ENCODE peak calls at places on chromosomes 4 and X, in eight cellular contexts. One of them, this sample, is unnamed.

GRCh38 chr4:87835732-87836131 is 3.0 kb downstream of the MEPE start:
- DNase-seq in stimulated activated CD8-positive, alpha-beta memory T cell treated with anti-CD3 and anti-CD28 coated beads, Interleukin-4, amount 100 ng/mL, for 1 hour: no peak
- DNase-seq in endodermal cell: no peak
- DNase-seq in stimulated activated CD4-positive, alpha-beta T cell treated with anti-CD3 and anti-CD28 coated beads, Interleukin-2, amount 100 ng/mL, for 48 hours: no peak
- DNase-seq in amniotic stem cell: no peak
- DNase-seq in activated CD4-positive, alpha-beta T cell treated with anti-CD3 and anti-CD28 coated beads, Interleukin-2, amount 50 U/mL, for 1 hour: no peak
- DNase-seq in posterior vena cava: no peak
- DNase-seq in NCI-H187 treated with DMSO at 0.1 percent for 48 hours: no peak
- DNase-seq in this sample: no peak

GRCh38 chr4:85807247-85807915 is 332.4 kb downstream of the ARHGAP24 start:
- DNase-seq in stimulated activated CD8-positive, alpha-beta memory T cell treated with anti-CD3 and anti-CD28 coated beads, Interleukin-4, amount 100 ng/mL, for 1 hour: no peak
- DNase-seq in endodermal cell: no peak
- DNase-seq in stimulated activated CD4-positive, alpha-beta T cell treated with anti-CD3 and anti-CD28 coated beads, Interleukin-2, amount 100 ng/mL, for 48 hours: no peak
- DNase-seq in amniotic stem cell: no peak
- DNase-seq in activated CD4-positive, alpha-beta T cell treated with anti-CD3 and anti-CD28 coated beads, Interleukin-2, amount 50 U/mL, for 1 hour: no peak
- DNase-seq in posterior vena cava: no peak
- DNase-seq in NCI-H187 treated with DMSO at 0.1 percent for 48 hours: no peak
- DNase-seq in this sample: no peak

GRCh38 chr4:182507808-182508207 is 264.6 kb downstream of the TENM3 start:
- DNase-seq in stimulated activated CD8-positive, alpha-beta memory T cell treated with anti-CD3 and anti-CD28 coated beads, Interleukin-4, amount 100 ng/mL, for 1 hour: no peak
- DNase-seq in endodermal cell: no peak
- DNase-seq in stimulated activated CD4-positive, alpha-beta T cell treated with anti-CD3 and anti-CD28 coated beads, Interleukin-2, amount 100 ng/mL, for 48 hours: no peak
- DNase-seq in amniotic stem cell: no peak
- DNase-seq in activated CD4-positive, alpha-beta T cell treated with anti-CD3 and anti-CD28 coated beads, Interleukin-2, amount 50 U/mL, for 1 hour: no peak
- DNase-seq in posterior vena cava: no peak
- DNase-seq in NCI-H187 treated with DMSO at 0.1 percent for 48 hours: no peak
- DNase-seq in this sample: no peak

GRCh38 chr4:23889814-23890269 is at the start of gene PPARGC1A:
- DNase-seq in stimulated activated CD8-positive, alpha-beta memory T cell treated with anti-CD3 and anti-CD28 coated beads, Interleukin-4, amount 100 ng/mL, for 1 hour: no peak
- DNase-seq in endodermal cell: peak
- DNase-seq in stimulated activated CD4-positive, alpha-beta T cell treated with anti-CD3 and anti-CD28 coated beads, Interleukin-2, amount 100 ng/mL, for 48 hours: no peak
- DNase-seq in amniotic stem cell: no peak
- DNase-seq in activated CD4-positive, alpha-beta T cell treated with anti-CD3 and anti-CD28 coated beads, Interleukin-2, amount 50 U/mL, for 1 hour: no peak
- DNase-seq in posterior vena cava: no peak
- DNase-seq in NCI-H187 treated with DMSO at 0.1 percent for 48 hours: peak
- DNase-seq in this sample: no peak

GRCh38 chrX:45824471-45824870 is 623.8 kb upstream of the DIPK2B start:
- DNase-seq in stimulated activated CD8-positive, alpha-beta memory T cell treated with anti-CD3 and anti-CD28 coated beads, Interleukin-4, amount 100 ng/mL, for 1 hour: no peak
- DNase-seq in endodermal cell: peak
- DNase-seq in stimulated activated CD4-positive, alpha-beta T cell treated with anti-CD3 and anti-CD28 coated beads, Interleukin-2, amount 100 ng/mL, for 48 hours: no peak
- DNase-seq in amniotic stem cell: peak
- DNase-seq in activated CD4-positive, alpha-beta T cell treated with anti-CD3 and anti-CD28 coated beads, Interleukin-2, amount 50 U/mL, for 1 hour: peak
- DNase-seq in posterior vena cava: no peak
- DNase-seq in NCI-H187 treated with DMSO at 0.1 percent for 48 hours: no peak
- DNase-seq in this sample: no peak

GRCh38 chr4:28518781-28519180 is 1658.1 kb downstream of the STIM2 start:
- DNase-seq in stimulated activated CD8-positive, alpha-beta memory T cell treated with anti-CD3 and anti-CD28 coated beads, Interleukin-4, amount 100 ng/mL, for 1 hour: no peak
- DNase-seq in endodermal cell: no peak
- DNase-seq in stimulated activated CD4-positive, alpha-beta T cell treated with anti-CD3 and anti-CD28 coated beads, Interleukin-2, amount 100 ng/mL, for 48 hours: no peak
- DNase-seq in amniotic stem cell: no peak
- DNase-seq in activated CD4-positive, alpha-beta T cell treated with anti-CD3 and anti-CD28 coated beads, Interleukin-2, amount 50 U/mL, for 1 hour: no peak
- DNase-seq in posterior vena cava: no peak
- DNase-seq in NCI-H187 treated with DMSO at 0.1 percent for 48 hours: no peak
- DNase-seq in this sample: no peak

GRCh38 chr4:5874811-5875465 is 17.9 kb downstream of the CRMP1 start:
- DNase-seq in stimulated activated CD8-positive, alpha-beta memory T cell treated with anti-CD3 and anti-CD28 coated beads, Interleukin-4, amount 100 ng/mL, for 1 hour: no peak
- DNase-seq in endodermal cell: peak
- DNase-seq in stimulated activated CD4-positive, alpha-beta T cell treated with anti-CD3 and anti-CD28 coated beads, Interleukin-2, amount 100 ng/mL, for 48 hours: no peak
- DNase-seq in amniotic stem cell: no peak
- DNase-seq in activated CD4-positive, alpha-beta T cell treated with anti-CD3 and anti-CD28 coated beads, Interleukin-2, amount 50 U/mL, for 1 hour: no peak
- DNase-seq in posterior vena cava: no peak
- DNase-seq in NCI-H187 treated with DMSO at 0.1 percent for 48 hours: no peak
- DNase-seq in this sample: no peak

GRCh38 chr4:124386163-124386562 is 326.4 kb downstream of the ANKRD50 start:
- DNase-seq in stimulated activated CD8-positive, alpha-beta memory T cell treated with anti-CD3 and anti-CD28 coated beads, Interleukin-4, amount 100 ng/mL, for 1 hour: no peak
- DNase-seq in endodermal cell: no peak
- DNase-seq in stimulated activated CD4-positive, alpha-beta T cell treated with anti-CD3 and anti-CD28 coated beads, Interleukin-2, amount 100 ng/mL, for 48 hours: no peak
- DNase-seq in amniotic stem cell: no peak
- DNase-seq in activated CD4-positive, alpha-beta T cell treated with anti-CD3 and anti-CD28 coated beads, Interleukin-2, amount 50 U/mL, for 1 hour: no peak
- DNase-seq in posterior vena cava: no peak
- DNase-seq in NCI-H187 treated with DMSO at 0.1 percent for 48 hours: no peak
- DNase-seq in this sample: no peak

GRCh38 chrX:38817004-38817703 is 15.9 kb downstream of the MID1IP1 start:
- DNase-seq in stimulated activated CD8-positive, alpha-beta memory T cell treated with anti-CD3 and anti-CD28 coated beads, Interleukin-4, amount 100 ng/mL, for 1 hour: no peak
- DNase-seq in endodermal cell: peak
- DNase-seq in stimulated activated CD4-positive, alpha-beta T cell treated with anti-CD3 and anti-CD28 coated beads, Interleukin-2, amount 100 ng/mL, for 48 hours: no peak
- DNase-seq in amniotic stem cell: no peak
- DNase-seq in activated CD4-positive, alpha-beta T cell treated with anti-CD3 and anti-CD28 coated beads, Interleukin-2, amount 50 U/mL, for 1 hour: no peak
- DNase-seq in posterior vena cava: no peak
- DNase-seq in NCI-H187 treated with DMSO at 0.1 percent for 48 hours: no peak
- DNase-seq in this sample: no peak

GRCh38 chr4:89253306-89253705 is 54.3 kb downstream of the GPRIN3 start:
- DNase-seq in stimulated activated CD8-positive, alpha-beta memory T cell treated with anti-CD3 and anti-CD28 coated beads, Interleukin-4, amount 100 ng/mL, for 1 hour: no peak
- DNase-seq in endodermal cell: no peak
- DNase-seq in stimulated activated CD4-positive, alpha-beta T cell treated with anti-CD3 and anti-CD28 coated beads, Interleukin-2, amount 100 ng/mL, for 48 hours: no peak
- DNase-seq in amniotic stem cell: no peak
- DNase-seq in activated CD4-positive, alpha-beta T cell treated with anti-CD3 and anti-CD28 coated beads, Interleukin-2, amount 50 U/mL, for 1 hour: no peak
- DNase-seq in posterior vena cava: no peak
- DNase-seq in NCI-H187 treated with DMSO at 0.1 percent for 48 hours: no peak
- DNase-seq in this sample: no peak

GRCh38 chr4:52657630-52658501 is 1.2 kb downstream of the USP46 start:
- DNase-seq in stimulated activated CD8-positive, alpha-beta memory T cell treated with anti-CD3 and anti-CD28 coated beads, Interleukin-4, amount 100 ng/mL, for 1 hour: no peak
- DNase-seq in endodermal cell: peak
- DNase-seq in stimulated activated CD4-positive, alpha-beta T cell treated with anti-CD3 and anti-CD28 coated beads, Interleukin-2, amount 100 ng/mL, for 48 hours: no peak
- DNase-seq in amniotic stem cell: no peak
- DNase-seq in activated CD4-positive, alpha-beta T cell treated with anti-CD3 and anti-CD28 coated beads, Interleukin-2, amount 50 U/mL, for 1 hour: no peak
- DNase-seq in posterior vena cava: no peak
- DNase-seq in NCI-H187 treated with DMSO at 0.1 percent for 48 hours: no peak
- DNase-seq in this sample: no peak

GRCh38 chr4:76589402-76589801 is 154.4 kb downstream of the SHROOM3 start:
- DNase-seq in stimulated activated CD8-positive, alpha-beta memory T cell treated with anti-CD3 and anti-CD28 coated beads, Interleukin-4, amount 100 ng/mL, for 1 hour: no peak
- DNase-seq in endodermal cell: peak
- DNase-seq in stimulated activated CD4-positive, alpha-beta T cell treated with anti-CD3 and anti-CD28 coated beads, Interleukin-2, amount 100 ng/mL, for 48 hours: no peak
- DNase-seq in amniotic stem cell: peak
- DNase-seq in activated CD4-positive, alpha-beta T cell treated with anti-CD3 and anti-CD28 coated beads, Interleukin-2, amount 50 U/mL, for 1 hour: no peak
- DNase-seq in posterior vena cava: no peak
- DNase-seq in NCI-H187 treated with DMSO at 0.1 percent for 48 hours: no peak
- DNase-seq in this sample: no peak

GRCh38 chr4:107832275-107832807 is 7.6 kb downstream of the SGMS2 start:
- DNase-seq in stimulated activated CD8-positive, alpha-beta memory T cell treated with anti-CD3 and anti-CD28 coated beads, Interleukin-4, amount 100 ng/mL, for 1 hour: no peak
- DNase-seq in endodermal cell: no peak
- DNase-seq in stimulated activated CD4-positive, alpha-beta T cell treated with anti-CD3 and anti-CD28 coated beads, Interleukin-2, amount 100 ng/mL, for 48 hours: no peak
- DNase-seq in amniotic stem cell: no peak
- DNase-seq in activated CD4-positive, alpha-beta T cell treated with anti-CD3 and anti-CD28 coated beads, Interleukin-2, amount 50 U/mL, for 1 hour: no peak
- DNase-seq in posterior vena cava: no peak
- DNase-seq in NCI-H187 treated with DMSO at 0.1 percent for 48 hours: no peak
- DNase-seq in this sample: no peak

GRCh38 chrX:152878976-152879755 is 18.7 kb upstream of the ZNF185 start:
- DNase-seq in stimulated activated CD8-positive, alpha-beta memory T cell treated with anti-CD3 and anti-CD28 coated beads, Interleukin-4, amount 100 ng/mL, for 1 hour: no peak
- DNase-seq in endodermal cell: peak
- DNase-seq in stimulated activated CD4-positive, alpha-beta T cell treated with anti-CD3 and anti-CD28 coated beads, Interleukin-2, amount 100 ng/mL, for 48 hours: no peak
- DNase-seq in amniotic stem cell: no peak
- DNase-seq in activated CD4-positive, alpha-beta T cell treated with anti-CD3 and anti-CD28 coated beads, Interleukin-2, amount 50 U/mL, for 1 hour: no peak
- DNase-seq in posterior vena cava: peak
- DNase-seq in NCI-H187 treated with DMSO at 0.1 percent for 48 hours: no peak
- DNase-seq in this sample: no peak

GRCh38 chr4:124631760-124632159 is 80.8 kb downstream of the ANKRD50 start:
- DNase-seq in stimulated activated CD8-positive, alpha-beta memory T cell treated with anti-CD3 and anti-CD28 coated beads, Interleukin-4, amount 100 ng/mL, for 1 hour: no peak
- DNase-seq in endodermal cell: no peak
- DNase-seq in stimulated activated CD4-positive, alpha-beta T cell treated with anti-CD3 and anti-CD28 coated beads, Interleukin-2, amount 100 ng/mL, for 48 hours: no peak
- DNase-seq in amniotic stem cell: peak
- DNase-seq in activated CD4-positive, alpha-beta T cell treated with anti-CD3 and anti-CD28 coated beads, Interleukin-2, amount 50 U/mL, for 1 hour: no peak
- DNase-seq in posterior vena cava: no peak
- DNase-seq in NCI-H187 treated with DMSO at 0.1 percent for 48 hours: no peak
- DNase-seq in this sample: no peak

GRCh38 chr4:95867919-95868318 is 28.0 kb downstream of the PDHA2 start:
- DNase-seq in stimulated activated CD8-positive, alpha-beta memory T cell treated with anti-CD3 and anti-CD28 coated beads, Interleukin-4, amount 100 ng/mL, for 1 hour: no peak
- DNase-seq in endodermal cell: no peak
- DNase-seq in stimulated activated CD4-positive, alpha-beta T cell treated with anti-CD3 and anti-CD28 coated beads, Interleukin-2, amount 100 ng/mL, for 48 hours: no peak
- DNase-seq in amniotic stem cell: no peak
- DNase-seq in activated CD4-positive, alpha-beta T cell treated with anti-CD3 and anti-CD28 coated beads, Interleukin-2, amount 50 U/mL, for 1 hour: no peak
- DNase-seq in posterior vena cava: no peak
- DNase-seq in NCI-H187 treated with DMSO at 0.1 percent for 48 hours: no peak
- DNase-seq in this sample: no peak

GRCh38 chrX:110182865-110183264 is 135.0 kb downstream of the AMMECR1 start:
- DNase-seq in stimulated activated CD8-positive, alpha-beta memory T cell treated with anti-CD3 and anti-CD28 coated beads, Interleukin-4, amount 100 ng/mL, for 1 hour: no peak
- DNase-seq in endodermal cell: no peak
- DNase-seq in stimulated activated CD4-positive, alpha-beta T cell treated with anti-CD3 and anti-CD28 coated beads, Interleukin-2, amount 100 ng/mL, for 48 hours: no peak
- DNase-seq in amniotic stem cell: no peak
- DNase-seq in activated CD4-positive, alpha-beta T cell treated with anti-CD3 and anti-CD28 coated beads, Interleukin-2, amount 50 U/mL, for 1 hour: no peak
- DNase-seq in posterior vena cava: no peak
- DNase-seq in NCI-H187 treated with DMSO at 0.1 percent for 48 hours: no peak
- DNase-seq in this sample: no peak